ENCODE peak calls at places on chromosomes 4 and X, in six cellular contexts. P, Y, Z, C, I and W are unnamed samples.

GRCh38 chr4:5812506-5813229 is 80.2 kb downstream of the CRMP1 start:
- DNase-seq in P (peak; percentile 1), Y (peak; percentile 84), Z (no peak), C (no peak), I (peak; percentile 49), W (peak; percentile 72)

GRCh38 chrX:45619290-45619689 is 418.6 kb upstream of the DIPK2B start:
- DNase-seq in P (no peak), Y (no peak), Z (no peak), C (no peak), I (no peak), W (peak; percentile 68)

GRCh38 chr4:156472624-156473023 is 499.0 kb downstream of the PDGFC start:
- DNase-seq in P (no peak), Y (no peak), Z (no peak), C (no peak), I (no peak), W (no peak)

GRCh38 chr4:1465173-1466033 is 59.2 kb upstream of the NKX1-1 start:
- DNase-seq in P (no peak), Y (no peak), Z (peak; percentile 90), C (no peak), I (no peak), W (no peak)

GRCh38 chrX:115499112-115499805 is 61.7 kb upstream of the PLS3 start:
- DNase-seq in P (no peak), Y (no peak), Z (no peak), C (no peak), I (no peak), W (peak; percentile 20)

GRCh38 chr4:3421470-3421869 is 20.3 kb upstream of the HGFAC start:
- DNase-seq in P (no peak), Y (no peak), Z (peak; percentile 90), C (no peak), I (no peak), W (no peak)

GRCh38 chr4:39950861-39951481 is 26.7 kb downstream of the PDS5A start:
- DNase-seq in P (no peak), Y (no peak), Z (no peak), C (no peak), I (no peak), W (no peak)

GRCh38 chr4:183556947-183557346 is 52.1 kb downstream of the ING2 start:
- DNase-seq in P (no peak), Y (no peak), Z (no peak), C (no peak), I (no peak), W (no peak)

GRCh38 chr4:165343353-165344191 is 16.1 kb downstream of the MSMO1 start:
- DNase-seq in P (no peak), Y (peak; percentile 37), Z (no peak), C (no peak), I (no peak), W (no peak)

GRCh38 chr4:100938698-100939097 is 408.6 kb downstream of the PPP3CA start:
- DNase-seq in P (no peak), Y (no peak), Z (no peak), C (no peak), I (no peak), W (no peak)

GRCh38 chr4:86935499-86935832 is 655 bp downstream of the AFF1 start:
- DNase-seq in P (peak; percentile 55), Y (no peak), Z (no peak), C (peak; percentile 56), I (no peak), W (no peak)

GRCh38 chr4:169795585-169795984 is 37.8 kb upstream of the HPF1 start:
- DNase-seq in P (no peak), Y (no peak), Z (no peak), C (no peak), I (peak; percentile 59), W (peak; percentile 37)

GRCh38 chr4:7814451-7814850 is 125.2 kb downstream of the AFAP1 start:
- DNase-seq in P (no peak), Y (no peak), Z (no peak), C (no peak), I (no peak), W (no peak)

GRCh38 chr4:87806520-87806919 is 7.2 kb downstream of the IBSP start:
- DNase-seq in P (no peak), Y (no peak), Z (no peak), C (no peak), I (peak; percentile 31), W (peak; percentile 83)

GRCh38 chr4:146477054-146477453 is 44.7 kb downstream of the SLC10A7 start:
- DNase-seq in P (no peak), Y (no peak), Z (no peak), C (no peak), I (no peak), W (peak; percentile 55)

GRCh38 chr4:72969957-72970356 is 99.6 kb downstream of the COX18 start:
- DNase-seq in P (peak; percentile 27), Y (peak; percentile 21), Z (no peak), C (no peak), I (no peak), W (peak; percentile 25)

GRCh38 chr4:184647391-184648101 is 1.7 kb downstream of the CASP3 start:
- DNase-seq in P (no peak), Y (no peak), Z (no peak), C (no peak), I (peak; percentile 20), W (peak; percentile 65)

GRCh38 chr4:156584100-156584499 is 387.5 kb downstream of the PDGFC start:
- DNase-seq in P (no peak), Y (no peak), Z (no peak), C (no peak), I (no peak), W (peak; percentile 70)

GRCh38 chrX:57595381-57595811 is 3.6 kb downstream of the ZXDB start:
- DNase-seq in P (no peak), Y (no peak), Z (no peak), C (no peak), I (peak; percentile 53), W (peak; percentile 81)

GRCh38 chr4:67549123-67549522 is 3.8 kb upstream of the CENPC start:
- DNase-seq in P (no peak), Y (no peak), Z (no peak), C (no peak), I (peak; percentile 25), W (peak; percentile 8)

GRCh38 chrX:151175283-151176062 is 911 bp upstream of the GPR50 start:
- DNase-seq in P (no peak), Y (no peak), Z (no peak), C (no peak), I (no peak), W (no peak)